ENCODE peak calls at places on chromosomes 11 and 22, in four cellular contexts. One of them, this sample, is unnamed.

GRCh38 chr22:37985050-37985585 is 763 bp upstream of the SOX10 start:
- DNase-seq in effector memory CD8-positive, alpha-beta T cell: no peak
- DNase-seq in NT2/D1: no peak
- DNase-seq in epithelial cell of prostate: no peak
- DNase-seq in this sample: no peak

GRCh38 chr11:68002943-68003845 is 703 bp downstream of the UNC93B1 start:
- DNase-seq in epithelial cell of prostate: no peak
- DNase-seq in NT2/D1: no peak
- DNase-seq in effector memory CD8-positive, alpha-beta T cell: peak
- DNase-seq in this sample: peak

GRCh38 chr22:38981005-38981658 is 1.0 kb upstream of the APOBEC3B start:
- DNase-seq in effector memory CD8-positive, alpha-beta T cell: no peak
- DNase-seq in epithelial cell of prostate: peak
- DNase-seq in NT2/D1: no peak
- DNase-seq in this sample: no peak

GRCh38 chr11:945986-946385 is 20.3 kb downstream of the AP2A2 start:
- DNase-seq in epithelial cell of prostate: no peak
- DNase-seq in effector memory CD8-positive, alpha-beta T cell: no peak
- DNase-seq in NT2/D1: peak
- DNase-seq in this sample: no peak

GRCh38 chr11:134288486-134288885 is 12.3 kb downstream of the GLB1L3 start:
- DNase-seq in epithelial cell of prostate: no peak
- DNase-seq in NT2/D1: no peak
- DNase-seq in effector memory CD8-positive, alpha-beta T cell: no peak
- DNase-seq in this sample: no peak

GRCh38 chr11:9726313-9727022 is 62.6 kb downstream of the SWAP70 start:
- DNase-seq in effector memory CD8-positive, alpha-beta T cell: no peak
- DNase-seq in NT2/D1: no peak
- DNase-seq in epithelial cell of prostate: peak
- DNase-seq in this sample: no peak

GRCh38 chr11:112106070-112106469 is 19.4 kb downstream of the SDHD start:
- DNase-seq in effector memory CD8-positive, alpha-beta T cell: no peak
- DNase-seq in NT2/D1: no peak
- DNase-seq in epithelial cell of prostate: no peak
- DNase-seq in this sample: no peak

GRCh38 chr22:23896523-23897186 is 2.5 kb downstream of the MIF start:
- DNase-seq in epithelial cell of prostate: no peak
- DNase-seq in NT2/D1: no peak
- DNase-seq in effector memory CD8-positive, alpha-beta T cell: no peak
- DNase-seq in this sample: no peak